ENCODE peak calls at places on chromosomes 6 and 20, in seven cellular contexts. I is left ventricle myocardium inferior, W is BJ, H is BE2C, D is foreskin keratinocyte, B is mammary epithelial cell, C is IMR-90. T is an unnamed sample.

GRCh38 chr6:72826744-72827438 is 205.0 kb downstream of the KCNQ5 start:
- DNase-seq in I (no peak), W (no peak), H (no peak), D (peak; percentile 49), B (peak; percentile 91), C (peak; percentile 59), T (no peak)

GRCh38 chr20:24027229-24027628 is 38.6 kb upstream of the GGTLC1 start:
- DNase-seq in I (peak; percentile 54), W (no peak), H (no peak), D (no peak), B (no peak), C (no peak), T (peak; percentile 53)

GRCh38 chr6:35188886-35189285 is 24.9 kb upstream of the SCUBE3 start:
- DNase-seq in I (no peak), W (no peak), H (no peak), D (no peak), B (no peak), C (no peak), T (no peak)

GRCh38 chr20:19347943-19348456 is 135.6 kb downstream of the SLC24A3 start:
- DNase-seq in I (peak; percentile 16), W (no peak), H (no peak), D (no peak), B (no peak), C (no peak), T (peak; percentile 15)

GRCh38 chr20:59972037-59972801 is 14.0 kb downstream of the CDH26 start:
- DNase-seq in I (no peak), W (no peak), H (no peak), D (peak; percentile 99), B (peak; percentile 98), C (no peak), T (no peak)

GRCh38 chr6:3373597-3374203 is 83.2 kb downstream of the SLC22A23 start:
- DNase-seq in I (no peak), W (no peak), H (no peak), D (no peak), B (no peak), C (no peak), T (no peak)

GRCh38 chr6:39938773-39939381 is 4.6 kb upstream of the MOCS1 start:
- DNase-seq in I (no peak), W (no peak), H (no peak), D (no peak), B (no peak), C (no peak), T (peak; percentile 42)

GRCh38 chr6:26592649-26593048 is 4.1 kb upstream of the ABT1 start:
- DNase-seq in I (no peak), W (no peak), H (no peak), D (no peak), B (no peak), C (no peak), T (no peak)

GRCh38 chr6:80363501-80363900 is 257.0 kb downstream of the BCKDHB start:
- DNase-seq in I (no peak), W (no peak), H (no peak), D (no peak), B (no peak), C (peak; percentile 25), T (no peak)

GRCh38 chr6:49933526-49933925 is 30.4 kb downstream of the DEFB114 start:
- DNase-seq in I (no peak), W (no peak), H (no peak), D (no peak), B (no peak), C (no peak), T (no peak)

GRCh38 chr6:140001851-140002301 is 627.4 kb upstream of the CITED2 start:
- DNase-seq in I (no peak), W (peak; percentile 61), H (no peak), D (no peak), B (no peak), C (peak; percentile 67), T (no peak)

GRCh38 chr6:43699564-43700186 is 12.1 kb upstream of the MRPS18A start:
- DNase-seq in I (no peak), W (no peak), H (no peak), D (no peak), B (no peak), C (peak; percentile 68), T (no peak)

GRCh38 chr6:22164236-22164635 is 132.6 kb downstream of the PRL start:
- DNase-seq in I (no peak), W (no peak), H (no peak), D (no peak), B (no peak), C (no peak), T (no peak)

GRCh38 chr6:124052120-124052519 is 248.5 kb downstream of the NKAIN2 start:
- DNase-seq in I (no peak), W (no peak), H (no peak), D (no peak), B (no peak), C (no peak), T (no peak)

GRCh38 chr6:39553811-39554802 is 171.1 kb downstream of the KIF6 start:
- DNase-seq in I (no peak), W (no peak), H (no peak), D (no peak), B (no peak), C (no peak), T (no peak)

GRCh38 chr6:84882768-84883766 is 118.7 kb upstream of the TBX18 start:
- DNase-seq in I (no peak), W (no peak), H (no peak), D (no peak), B (no peak), C (no peak), T (no peak)

GRCh38 chr6:38391206-38391908 is 248.4 kb downstream of the BTBD9 start:
- DNase-seq in I (no peak), W (no peak), H (no peak), D (no peak), B (peak; percentile 26), C (peak; percentile 55), T (no peak)

GRCh38 chr6:15399651-15400470 is 154.0 kb downstream of the JARID2 start:
- DNase-seq in I (peak; percentile 78), W (peak; percentile 34), H (peak; percentile 95), D (no peak), B (no peak), C (peak; percentile 82), T (peak; percentile 76)

GRCh38 chr20:63215101-63216040 is 560 bp downstream of the YTHDF1 start:
- DNase-seq in I (no peak), W (no peak), H (peak; percentile 77), D (no peak), B (peak; percentile 45), C (peak; percentile 60), T (no peak)

GRCh38 chr6:89146748-89147715 is 1.2 kb downstream of the PM20D2 start:
- DNase-seq in I (no peak), W (no peak), H (no peak), D (peak; percentile 59), B (peak; percentile 37), C (peak; percentile 65), T (peak; percentile 47)

GRCh38 chr6:144285798-144286502 is 815 bp downstream of the UTRN start:
- DNase-seq in I (peak; percentile 83), W (no peak), H (peak; percentile 5), D (no peak), B (peak; percentile 39), C (peak; percentile 30), T (peak; percentile 72)

GRCh38 chr6:31354788-31355539 is 2.0 kb downstream of the HLA-B start:
- DNase-seq in I (no peak), W (no peak), H (no peak), D (no peak), B (no peak), C (no peak), T (no peak)

GRCh38 chr6:31355540-31355988 is 1.4 kb downstream of the HLA-B start:
- DNase-seq in I (no peak), W (no peak), H (no peak), D (no peak), B (no peak), C (no peak), T (no peak)

GRCh38 chr6:31356946-31357466 is at the start of gene HLA-B:
- DNase-seq in I (peak; percentile 64), W (peak; percentile 49), H (no peak), D (peak; percentile 59), B (peak; percentile 90), C (peak; percentile 87), T (peak; percentile 52)

GRCh38 chr6:31358302-31358701 is 1.3 kb upstream of the HLA-B start:
- DNase-seq in I (no peak), W (no peak), H (no peak), D (no peak), B (no peak), C (no peak), T (no peak)

GRCh38 chr6:31356216-31356945 is 598 bp downstream of the HLA-B start:
- DNase-seq in I (peak; percentile 38), W (no peak), H (no peak), D (no peak), B (peak; percentile 35), C (peak; percentile 18), T (peak; percentile 27)
- TF ChIP-seq CTCF in I (no peak), W (peak; percentile 13), H (no peak), D (no peak), B (peak; percentile 21), C (peak; percentile 8), T (no peak)

GRCh38 chr20:36307412-36308317 is 1.5 kb downstream of the DLGAP4 start:
- DNase-seq in I (no peak), W (no peak), H (no peak), D (no peak), B (no peak), C (no peak), T (no peak)
- H3K27me3 ChIP-seq in I (peaks cover 100% of the 10 kb centered on the region), W (peaks cover 56% of the 10 kb centered on the region), H (peaks cover 33% of the 10 kb centered on the region), D (peaks cover 94% of the 10 kb centered on the region), B (peaks cover 20% of the 10 kb centered on the region), C (peaks cover 91% of the 10 kb centered on the region), T (peaks cover 80% of the 10 kb centered on the region)

DNA sequence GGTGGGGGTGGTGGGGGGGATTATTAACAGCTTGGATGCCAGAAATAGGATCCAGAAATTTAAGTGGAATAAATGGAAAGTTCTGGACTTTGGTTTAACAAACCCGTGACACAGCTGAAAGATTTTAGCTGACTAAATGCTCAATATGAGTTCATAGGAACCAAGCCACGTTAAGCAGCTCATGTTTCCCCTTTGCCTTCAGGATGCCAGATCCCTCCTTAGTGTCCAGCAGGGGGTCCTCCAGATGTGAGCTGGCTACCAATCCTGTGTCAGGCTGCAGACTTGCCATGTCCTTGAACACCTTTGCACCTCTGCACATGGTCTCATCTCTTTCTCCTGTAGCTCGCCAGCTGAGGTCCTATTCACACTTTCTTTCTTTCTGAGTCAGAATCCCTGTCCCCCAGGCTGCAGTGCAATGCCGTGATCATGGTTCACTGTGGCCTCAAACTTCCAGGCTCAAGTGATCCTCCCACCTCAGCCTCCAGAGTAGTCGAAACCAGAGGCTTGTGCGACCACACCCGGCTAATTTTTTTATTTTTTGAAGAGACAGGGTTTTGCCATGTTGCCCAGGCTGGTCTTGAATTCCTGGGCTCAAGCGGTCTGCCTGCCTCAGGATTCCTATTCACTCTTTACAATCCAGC is 133.3 kb upstream of the ARMC2 start:
- DNase-seq in I (no peak), W (no peak), H (no peak), D (no peak), B (no peak), C (peak; percentile 42), T (no peak)
- TF ChIP-seq CTCF in I (no peak), W (no peak), H (no peak), D (no peak), B (no peak), C (peak; percentile 6), T (no peak)

DNA sequence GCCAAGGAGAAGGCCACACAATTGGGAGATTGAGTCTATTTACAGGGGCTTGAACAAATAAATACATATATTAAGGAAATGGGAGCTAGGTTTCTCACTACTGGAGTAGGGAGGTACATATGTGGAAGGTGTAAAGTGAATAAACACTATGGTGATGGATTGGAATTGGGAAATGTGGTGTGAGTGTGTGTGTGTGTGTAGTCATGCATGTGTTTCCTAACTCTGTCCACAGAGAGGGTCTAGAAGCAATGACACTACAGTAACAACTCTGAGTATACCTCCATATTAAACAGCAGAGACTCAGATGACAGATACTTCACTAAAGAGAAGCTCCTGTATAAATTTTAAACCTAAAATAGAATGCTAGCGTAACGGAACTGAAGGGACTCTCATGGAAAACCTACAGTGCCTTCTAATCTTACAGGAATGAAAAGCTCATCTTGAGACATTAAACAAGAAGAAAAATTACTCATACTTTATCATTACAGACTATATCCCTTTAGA is 150.5 kb downstream of the SLC16A10 start:
- DNase-seq in I (no peak), W (no peak), H (no peak), D (no peak), B (no peak), C (peak; percentile 45), T (no peak)
- H3K27me3 ChIP-seq in I (no peaks in the 10 kb centered on the region), W (no peaks in the 10 kb centered on the region), H (no peaks in the 10 kb centered on the region), D (no peaks in the 10 kb centered on the region), B (no peaks in the 10 kb centered on the region), C (no peaks in the 10 kb centered on the region), T (no peaks in the 10 kb centered on the region)